ENCODE peak calls at places on chromosome 7, in eight cellular contexts. Z is GM12878; Y is IMR-90; A is fibroblast of lung; B is endothelial cell; P is A549; T is nephron progenitor cell; K is CD4-positive, alpha-beta T cell. M is an unnamed sample.

GRCh38 chr7:82079527-82079926 is 309.7 kb upstream of the HGF start:
- DNase-seq in Z (no peak), Y (no peak), A (no peak), B (no peak), P (no peak), T (no peak), K (no peak), M (no peak)

GRCh38 chr7:45183711-45184210 is 26.2 kb downstream of the RAMP3 start:
- DNase-seq in Z (no peak), Y (no peak), A (no peak), B (no peak), P (no peak), T (no peak), K (peak), M (no peak)

GRCh38 chr7:19116121-19117080 is 1.0 kb downstream of the TWIST1 start:
- DNase-seq in Z (no peak), Y (peak), A (peak), B (peak), P (peak), T (peak), K (no peak), M (no peak)

GRCh38 chr7:45574521-45575500 is 643 bp downstream of the ADCY1 start:
- DNase-seq in Z (no peak), Y (peak), A (peak), B (peak), P (peak), T (peak), K (no peak), M (no peak)

GRCh38 chr7:70788276-70788675 is 343.7 kb upstream of the GALNT17 start:
- DNase-seq in Z (no peak), Y (no peak), A (peak), B (no peak), P (no peak), T (no peak), K (no peak), M (no peak)

GRCh38 chr7:2527505-2528464 is 8.2 kb downstream of the LFNG start:
- DNase-seq in Z (no peak), Y (peak), A (peak), B (no peak), P (peak), T (no peak), K (no peak), M (peak)

GRCh38 chr7:123367508-123368122 is 166.8 kb downstream of the IQUB start:
- DNase-seq in Z (peak), Y (no peak), A (peak), B (peak), P (peak), T (peak), K (no peak), M (no peak)

GRCh38 chr7:158742065-158742821 is 37.6 kb upstream of the NCAPG2 start:
- DNase-seq in Z (no peak), Y (no peak), A (no peak), B (no peak), P (no peak), T (no peak), K (no peak), M (no peak)

GRCh38 chr7:133349101-133349500 is 96.2 kb downstream of the EXOC4 start:
- DNase-seq in Z (no peak), Y (no peak), A (no peak), B (no peak), P (no peak), T (no peak), K (no peak), M (no peak)

GRCh38 chr7:99140813-99141212 is 3.1 kb downstream of the SMURF1 start:
- DNase-seq in Z (no peak), Y (no peak), A (no peak), B (no peak), P (no peak), T (no peak), K (no peak), M (no peak)

GRCh38 chr7:111855842-111856227 is 293.5 kb upstream of the IMMP2L start:
- DNase-seq in Z (no peak), Y (peak), A (peak), B (peak), P (peak), T (no peak), K (no peak), M (no peak)

GRCh38 chr7:108557191-108557590 is 12.3 kb downstream of the THAP5 start:
- DNase-seq in Z (no peak), Y (no peak), A (no peak), B (no peak), P (no peak), T (no peak), K (no peak), M (no peak)

GRCh38 chr7:46525876-46526275 is 604.8 kb upstream of the IGFBP3 start:
- DNase-seq in Z (no peak), Y (no peak), A (peak), B (no peak), P (peak), T (no peak), K (no peak), M (no peak)

GRCh38 chr7:47091141-47091540 is 490.8 kb downstream of the TNS3 start:
- DNase-seq in Z (no peak), Y (peak), A (peak), B (no peak), P (no peak), T (no peak), K (no peak), M (peak)

GRCh38 chr7:103447073-103447960 is 1.3 kb upstream of the SLC26A5 start:
- DNase-seq in Z (no peak), Y (peak), A (peak), B (peak), P (peak), T (peak), K (no peak), M (peak)

GRCh38 chr7:131072505-131073091 is 255.1 kb upstream of the MKLN1 start:
- DNase-seq in Z (no peak), Y (peak), A (peak), B (no peak), P (peak), T (no peak), K (no peak), M (no peak)

GRCh38 chr7:11846311-11846710 is 14.3 kb upstream of the THSD7A start:
- DNase-seq in Z (no peak), Y (no peak), A (peak), B (no peak), P (no peak), T (no peak), K (no peak), M (no peak)

GRCh38 chr7:55134786-55135185 is 116.0 kb downstream of the EGFR start:
- DNase-seq in Z (no peak), Y (peak), A (no peak), B (no peak), P (no peak), T (no peak), K (no peak), M (no peak)

GRCh38 chr7:87475359-87476178 is at the start of gene ABCB4:
- DNase-seq in Z (no peak), Y (no peak), A (peak), B (no peak), P (no peak), T (peak), K (no peak), M (no peak)

GRCh38 chr7:131726680-131727079 is 170.3 kb upstream of the PODXL start:
- DNase-seq in Z (no peak), Y (no peak), A (no peak), B (no peak), P (no peak), T (no peak), K (no peak), M (no peak)

GRCh38 chr7:5557920-5558401 is 134.3 kb upstream of the TNRC18 start:
- DNase-seq in Z (peak), Y (peak), A (no peak), B (no peak), P (no peak), T (no peak), K (no peak), M (no peak)

GRCh38 chr7:154347867-154348266 is 295.7 kb downstream of the DPP6 start:
- DNase-seq in Z (no peak), Y (no peak), A (no peak), B (no peak), P (no peak), T (no peak), K (no peak), M (no peak)

DNA sequence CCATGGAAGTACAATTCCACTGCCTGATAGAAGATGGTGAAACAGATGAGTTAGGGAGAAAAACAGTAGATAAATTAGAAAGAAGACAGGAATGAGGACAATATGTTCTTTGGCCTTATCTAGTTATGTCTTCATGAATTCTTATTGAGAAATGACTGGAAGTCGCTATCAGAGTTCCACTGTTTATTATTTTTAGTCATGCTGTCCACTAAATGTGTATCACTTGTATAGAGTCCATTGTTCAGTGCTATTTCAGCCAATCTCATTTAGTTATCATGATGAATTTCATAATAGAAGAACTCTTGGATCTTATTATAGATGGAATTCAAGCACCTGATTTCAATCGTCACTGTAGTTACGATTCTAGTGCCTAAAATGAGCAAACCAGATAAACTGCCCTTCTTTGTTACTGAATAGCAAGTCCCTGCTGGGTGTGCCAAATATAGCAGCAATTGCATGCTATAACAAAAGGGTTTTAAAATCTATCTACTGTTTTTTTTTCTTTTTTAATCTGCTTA is 177.7 kb upstream of the COL1A2 start:
- DNase-seq in Z (no peak), Y (peak), A (peak), B (no peak), P (no peak), T (no peak), K (no peak), M (no peak)
- TF ChIP-seq CTCF in Z (no peak), Y (no peak), A (no peak), B (no peak), P (no peak), T (no peak), K (no peak), M (no peak)

DNA sequence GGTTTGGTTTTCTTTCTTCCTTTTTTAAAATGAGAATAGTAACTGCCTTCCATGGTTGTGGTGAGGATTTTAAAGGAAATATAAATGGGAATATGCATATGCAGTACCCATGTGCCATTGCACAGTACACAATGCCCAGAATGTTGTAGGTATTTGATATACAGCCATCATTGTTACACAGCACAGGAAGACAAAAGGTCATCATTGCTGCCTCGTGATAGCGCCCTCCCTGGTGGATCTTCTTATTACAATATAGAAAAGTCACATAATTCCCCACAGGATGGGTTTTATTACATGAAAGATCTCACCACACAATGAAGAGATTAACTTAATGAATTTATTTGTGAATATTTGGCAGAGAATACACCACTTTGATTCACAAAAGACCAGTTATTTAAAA is 76.5 kb downstream of the PPP1R17 start:
- DNase-seq in Z (no peak), Y (no peak), A (no peak), B (no peak), P (peak), T (no peak), K (no peak), M (no peak)
- TF ChIP-seq CTCF in Z (peak), Y (peak), A (peak), B (peak), P (no peak), T (peak), K (no peak), M (peak)

DNA sequence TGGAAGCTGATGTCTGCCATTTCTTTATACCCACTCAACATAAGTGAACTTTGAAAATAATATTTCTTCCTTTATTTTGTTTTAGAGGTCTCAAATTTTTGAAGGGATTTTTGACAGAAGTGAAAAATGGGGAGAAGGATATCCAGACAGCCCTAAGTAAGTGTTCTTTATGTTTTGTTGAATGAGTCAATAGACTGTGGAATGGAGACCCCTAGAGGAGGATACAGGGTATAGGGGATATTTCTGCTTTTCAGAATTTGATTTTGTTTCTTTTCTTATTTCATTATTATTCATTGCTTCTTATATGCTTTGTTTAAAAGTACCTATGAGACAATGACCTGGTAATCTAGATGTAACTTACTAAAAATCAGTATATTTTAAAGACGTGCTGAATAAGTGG is 34.4 kb downstream of the PLEKHA8 start:
- DNase-seq in Z (no peak), Y (peak), A (peak), B (no peak), P (peak), T (no peak), K (no peak), M (peak)
- TF ChIP-seq CTCF in Z (peak), Y (peak), A (peak), B (peak), P (peak), T (peak), K (peak), M (peak)

GRCh38 chr7:26198781-26199169 is 1.8 kb downstream of the HNRNPA2B1 start:
- DNase-seq in Z (no peak), Y (no peak), A (no peak), B (no peak), P (no peak), T (no peak), K (no peak), M (no peak)

GRCh38 chr7:26200113-26200443 is 468 bp downstream of the HNRNPA2B1 start:
- DNase-seq in Z (no peak), Y (no peak), A (no peak), B (peak), P (peak), T (peak), K (peak), M (peak)

GRCh38 chr7:26197153-26198115 is 3.1 kb downstream of the HNRNPA2B1 start:
- DNase-seq in Z (no peak), Y (no peak), A (no peak), B (no peak), P (no peak), T (no peak), K (no peak), M (no peak)

GRCh38 chr7:26199301-26200112 is 1.0 kb downstream of the HNRNPA2B1 start:
- DNase-seq in Z (no peak), Y (peak), A (peak), B (peak), P (peak), T (peak), K (peak), M (no peak)

DNA sequence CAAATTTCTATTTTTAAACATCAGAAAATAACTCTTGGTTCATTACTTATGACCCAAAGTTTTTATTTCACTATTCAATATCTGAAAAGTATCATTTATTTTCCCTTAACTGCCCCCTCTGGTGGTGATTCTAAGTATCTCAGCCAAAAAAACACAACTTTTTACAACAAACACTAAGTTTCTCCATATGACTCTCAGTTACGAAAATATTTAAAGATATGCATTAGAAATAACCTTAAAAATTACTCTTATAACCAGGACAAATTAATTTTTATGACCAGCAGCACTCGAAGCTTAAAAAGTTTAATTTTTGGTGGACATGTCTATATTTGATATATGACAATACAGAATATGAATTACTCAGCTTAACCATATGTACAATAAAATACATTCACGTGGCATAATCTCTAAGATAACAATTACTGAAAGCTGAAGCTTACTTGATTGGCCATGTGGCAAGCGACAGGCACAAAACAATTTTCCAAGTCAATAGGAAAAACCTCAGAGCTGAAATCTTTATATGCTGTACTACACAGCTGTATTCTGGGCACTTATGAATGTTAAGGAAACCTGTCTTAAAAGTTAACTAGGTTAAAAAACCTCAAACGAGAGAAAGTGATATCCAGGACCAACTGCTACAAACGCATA is 2.3 kb downstream of the HNRNPA2B1 start:
- DNase-seq in Z (no peak), Y (no peak), A (no peak), B (no peak), P (no peak), T (no peak), K (no peak), M (no peak)
- TF ChIP-seq CTCF in Z (peak), Y (peak), A (peak), B (peak), P (peak), T (peak), K (peak), M (peak)

GRCh38 chr7:100897111-100897608 is 1.5 kb upstream of the ACHE start:
- DNase-seq in Z (no peak), Y (no peak), A (no peak), B (peak), P (no peak), T (peak), K (peak), M (no peak)
- TF ChIP-seq CTCF in Z (peak), Y (peak), A (peak), B (peak), P (peak), T (peak), K (peak), M (peak)

DNA sequence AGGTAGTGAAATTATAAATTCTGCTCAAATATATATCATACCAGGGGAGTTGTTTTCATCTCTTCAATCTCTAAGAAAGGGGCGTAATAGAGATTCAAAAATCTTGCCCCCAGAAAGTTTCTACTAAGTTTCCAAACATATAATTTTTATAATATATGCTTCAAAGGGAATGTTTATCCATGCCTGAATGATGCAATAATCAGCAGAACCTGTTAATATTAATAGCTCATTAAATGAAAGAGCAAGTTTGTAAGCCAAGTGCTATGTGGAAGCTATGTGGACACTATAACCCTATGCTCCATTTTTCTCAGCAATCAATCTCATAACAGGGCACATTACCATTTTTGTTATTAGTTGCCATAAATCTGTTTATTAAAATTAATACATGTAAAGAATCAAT is 25.3 kb downstream of the VPS41 start:
- DNase-seq in Z (no peak), Y (no peak), A (no peak), B (no peak), P (no peak), T (no peak), K (no peak), M (no peak)
- TF ChIP-seq CTCF in Z (no peak), Y (no peak), A (no peak), B (no peak), P (no peak), T (no peak), K (no peak), M (no peak)

GRCh38 chr7:25228386-25228785 is at the start of gene NPVF:
- DNase-seq in Z (no peak), Y (no peak), A (no peak), B (no peak), P (no peak), T (no peak), K (no peak), M (no peak)
- TF ChIP-seq CTCF in Z (no peak), Y (no peak), A (no peak), B (no peak), P (no peak), T (no peak), K (no peak), M (no peak)

GRCh38 chr7:22983257-22983855 is 30.6 kb downstream of the HYCC1 start:
- DNase-seq in Z (no peak), Y (peak), A (peak), B (no peak), P (no peak), T (no peak), K (no peak), M (peak)
- TF ChIP-seq CTCF in Z (no peak), Y (no peak), A (no peak), B (no peak), P (no peak), T (no peak), K (no peak), M (no peak)